ENCODE peak calls at places on chromosome 15, in ten cellular contexts. O is cardiac fibroblast, P is bronchial epithelial cell, X is AG09309, G is esophagus muscularis mucosa, D is AG10803, T is choroid plexus epithelial cell, F is neural crest cell, J is GM13976, W is prostate gland. V is an unnamed sample.

GRCh38 chr15:58987501-58988010 is at the start of gene RNF111:
- DNase-seq in P (peak), T (peak), D (peak), G (peak), X (peak), W (peak), F (peak), O (peak), J (peak), V (peak)

GRCh38 chr15:92463826-92464225 is 70.1 kb downstream of the ST8SIA2 start:
- DNase-seq in T (no peak), D (peak), J (no peak), P (no peak), G (no peak), W (no peak), F (no peak), X (no peak), O (no peak), V (no peak)

GRCh38 chr15:27871078-27871695 is 227.9 kb downstream of the OCA2 start:
- DNase-seq in J (peak), F (no peak), X (no peak), T (no peak), G (peak), O (no peak), D (no peak), P (no peak), W (no peak), V (no peak)

GRCh38 chr15:99963096-99963825 is 230.0 kb upstream of the LYSMD4 start:
- DNase-seq in F (no peak), P (peak), J (no peak), T (no peak), O (peak), G (peak), W (no peak), D (peak), X (peak), V (no peak)

GRCh38 chr15:49895337-49896223 is 223.5 kb downstream of the ATP8B4 start:
- DNase-seq in O (peak), G (no peak), P (no peak), X (no peak), D (peak), F (no peak), W (no peak), T (peak), J (no peak), V (no peak)

GRCh38 chr15:79329186-79329611 is 18.3 kb downstream of the TMED3 start:
- DNase-seq in D (peak), T (peak), O (peak), F (no peak), W (no peak), X (no peak), J (no peak), P (peak), G (peak), V (no peak)

GRCh38 chr15:32029862-32030781 is at the start of gene CHRNA7:
- DNase-seq in O (peak), F (peak), J (peak), G (no peak), T (peak), D (peak), X (no peak), P (peak), W (peak), V (peak)

GRCh38 chr15:70815604-70816003 is 38.4 kb downstream of the LARP6 start:
- DNase-seq in G (no peak), O (no peak), W (no peak), F (no peak), P (peak), D (no peak), T (no peak), X (no peak), J (no peak), V (no peak)

GRCh38 chr15:72835289-72835890 is 51.8 kb upstream of the ADPGK start:
- DNase-seq in O (peak), D (no peak), J (no peak), F (no peak), T (peak), G (no peak), X (no peak), W (no peak), P (peak), V (no peak)

GRCh38 chr15:63735449-63735848 is 98.3 kb downstream of the HERC1 start:
- DNase-seq in J (no peak), T (no peak), W (no peak), F (no peak), P (no peak), O (no peak), G (no peak), D (no peak), X (no peak), V (no peak)

DNA sequence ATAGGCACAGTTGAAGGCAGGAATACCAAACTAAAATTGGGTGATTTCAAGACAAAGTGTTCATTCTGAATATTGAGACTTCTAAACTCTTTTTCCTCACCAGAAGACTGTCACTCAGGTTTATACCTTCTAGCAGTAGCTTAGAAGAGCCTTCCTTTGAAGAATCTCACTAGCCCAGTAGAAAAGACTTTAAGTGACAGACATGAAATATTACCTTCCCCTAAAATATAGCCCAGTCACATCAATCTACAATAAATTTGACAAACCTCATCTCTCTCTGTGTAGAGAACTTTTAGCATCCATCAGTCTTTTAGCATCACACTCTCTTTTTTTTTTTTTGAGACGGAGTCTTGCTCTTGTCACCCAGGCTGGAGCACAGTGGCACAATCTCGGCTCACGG is 97.5 kb downstream of the HERC1 start:
- DNase-seq in X (no peak), F (no peak), O (no peak), P (no peak), W (no peak), D (no peak), J (no peak), T (no peak), G (no peak), V (no peak)
- TF ChIP-seq CTCF in X (no peak), F (no peak), O (no peak), P (no peak), W (no peak), D (no peak), J (no peak), T (no peak), G (no peak), V (no peak)

DNA sequence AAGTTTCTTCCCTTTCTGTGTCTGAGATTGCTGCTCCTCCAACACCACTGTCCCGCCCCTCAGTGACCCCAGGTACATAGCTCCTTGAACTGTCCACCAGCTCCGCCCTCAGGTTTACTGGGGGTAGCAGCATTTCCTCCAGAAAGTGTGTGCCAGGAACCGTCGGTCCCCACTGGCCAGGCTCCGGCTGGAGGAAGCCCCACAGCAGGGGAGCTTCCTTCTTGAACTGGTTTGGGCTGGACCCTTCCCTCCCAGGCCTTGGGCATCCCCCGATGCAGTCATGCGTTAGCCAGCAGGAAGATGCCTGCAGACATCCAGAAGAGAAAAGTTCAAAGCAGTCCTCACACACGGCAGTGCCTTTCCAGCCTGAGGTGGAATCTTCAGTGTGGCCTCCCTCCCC is 19.7 kb downstream of the PAK6 start:
- DNase-seq in J (no peak), F (no peak), O (no peak), W (no peak), X (no peak), G (no peak), P (no peak), D (no peak), T (peak), V (no peak)
- TF ChIP-seq CTCF in J (no peak), F (no peak), O (no peak), W (no peak), X (no peak), G (no peak), P (no peak), D (no peak), T (no peak), V (no peak)

GRCh38 chr15:57861805-57862586 is 155.5 kb downstream of the POLR2M start:
- DNase-seq in T (peak), G (peak), X (peak), P (peak), J (no peak), D (peak), F (no peak), W (no peak), O (peak), V (no peak)

GRCh38 chr15:57866149-57866736 is 159.7 kb downstream of the POLR2M start:
- DNase-seq in W (peak), J (peak), T (peak), G (peak), F (peak), D (peak), P (peak), X (no peak), O (peak), V (peak)

GRCh38 chr15:57862761-57863160 is 156.2 kb downstream of the POLR2M start:
- DNase-seq in G (no peak), W (no peak), P (no peak), J (no peak), D (no peak), T (no peak), X (no peak), F (no peak), O (no peak), V (no peak)

GRCh38 chr15:57867970-57868791 is 161.7 kb downstream of the POLR2M start:
- DNase-seq in F (no peak), W (no peak), D (no peak), J (no peak), T (no peak), O (no peak), P (no peak), G (peak), X (no peak), V (no peak)

DNA sequence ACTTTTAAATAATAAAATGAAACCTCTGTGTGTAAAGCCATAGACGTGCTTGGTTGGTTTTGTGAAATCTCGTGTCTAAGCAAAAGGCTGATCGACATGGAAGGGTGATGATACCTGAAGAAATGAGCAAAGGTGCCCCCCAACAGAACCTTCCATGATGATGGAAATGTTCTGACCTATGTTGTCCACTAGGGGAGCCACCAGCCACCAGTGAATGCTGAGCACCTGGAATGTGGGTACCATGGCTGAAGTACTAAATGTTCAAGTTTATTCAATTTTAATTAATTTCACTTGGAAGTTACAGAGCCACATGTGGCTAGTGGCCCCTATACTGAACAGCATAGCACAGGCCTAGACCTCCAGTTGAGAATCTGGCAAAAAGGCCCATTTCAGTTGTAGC is 158.8 kb downstream of the POLR2M start:
- DNase-seq in G (peak), F (no peak), T (peak), J (peak), P (no peak), W (no peak), X (no peak), O (peak), D (no peak), V (peak)
- TF ChIP-seq CTCF in G (no peak), F (peak), T (peak), J (peak), P (peak), W (peak), X (peak), O (peak), D (peak), V (peak)

DNA sequence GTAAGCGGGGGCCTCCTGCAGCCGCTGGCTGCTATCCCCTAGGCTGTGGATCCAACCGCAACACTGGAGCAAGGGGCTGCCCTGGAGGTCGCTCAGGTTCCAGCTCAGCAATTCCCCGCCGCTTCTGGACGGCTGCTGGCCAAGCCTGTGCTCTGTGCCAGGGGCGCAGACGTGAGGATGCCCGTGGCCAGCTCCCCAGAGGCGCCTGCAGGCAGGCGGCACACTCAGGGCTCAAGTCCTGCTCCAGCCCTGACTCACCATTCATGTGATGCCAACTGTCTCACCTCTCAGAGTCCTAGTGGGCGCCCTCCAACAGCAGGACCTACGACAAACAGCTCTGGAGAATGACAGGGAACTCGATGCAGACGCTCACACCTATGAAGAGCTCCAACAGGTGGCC is 31.6 kb downstream of the KLHL25 start:
- DNase-seq in P (no peak), O (no peak), W (no peak), F (no peak), X (no peak), D (no peak), J (no peak), G (no peak), T (no peak), V (no peak)
- TF ChIP-seq CTCF in P (no peak), O (no peak), W (no peak), F (no peak), X (no peak), D (no peak), J (no peak), G (no peak), T (no peak), V (no peak)

GRCh38 chr15:40952901-40953712 is at the start of gene CHAC1:
- DNase-seq in W (peak), T (peak), D (peak), F (peak), J (peak), O (peak), X (peak), G (peak), P (peak), V (peak)
- TF ChIP-seq CTCF in W (no peak), T (no peak), D (no peak), F (peak), J (no peak), O (no peak), X (peak), G (no peak), P (no peak), V (peak)

DNA sequence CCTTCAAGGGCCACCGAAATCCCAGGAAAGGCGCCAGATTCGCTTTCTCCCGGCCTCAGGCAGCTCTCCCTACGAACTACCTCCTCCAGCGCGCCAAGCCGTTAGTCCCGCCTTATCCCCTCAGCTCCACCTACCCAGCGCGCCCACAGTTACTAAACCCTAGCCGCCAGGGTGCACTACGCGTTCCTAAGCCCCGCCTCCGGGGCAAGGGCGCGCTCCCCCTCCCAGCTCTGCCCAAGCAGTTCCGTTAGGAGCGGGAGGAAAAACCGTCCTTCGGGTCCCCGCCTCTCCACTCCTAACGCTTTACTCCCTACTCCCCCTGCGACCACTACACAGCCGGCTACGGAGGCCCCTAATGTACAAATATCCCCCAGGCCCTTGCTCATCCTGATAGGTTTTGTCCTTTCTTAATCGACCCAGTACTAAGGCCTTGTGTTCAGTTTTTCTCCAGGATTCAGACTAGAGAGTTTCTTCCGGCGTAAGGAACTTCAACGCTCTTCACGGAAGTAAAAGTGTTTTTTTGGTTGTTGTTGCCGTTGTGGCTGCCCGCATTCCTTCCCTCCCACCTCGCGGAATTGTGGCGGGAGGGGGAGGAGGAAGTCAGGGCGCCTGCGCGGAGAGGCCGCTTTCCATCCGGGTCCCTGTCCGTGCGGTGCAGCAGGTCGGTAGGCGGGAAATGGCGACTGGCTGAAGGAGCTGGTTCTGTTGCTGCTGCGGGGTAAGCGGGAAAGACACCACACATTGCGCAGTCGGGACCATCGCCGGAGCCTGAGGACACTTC is at the start of gene CTDSPL2:
- DNase-seq in O (peak), J (peak), P (peak), F (peak), X (peak), G (peak), D (peak), W (peak), T (peak), V (peak)
- TF ChIP-seq CTCF in O (no peak), J (peak), P (peak), F (peak), X (no peak), G (peak), D (no peak), W (peak), T (peak), V (peak)

V was measured in GM10248.